ENCODE peak calls at places on chromosomes 11 and 22, in ten cellular contexts. G is activated CD4-positive, CD25-positive, alpha-beta regulatory T cell treated with anti-CD3 and anti-CD28 coated beads, Interleukin-2, amount 50 U/mL, for 16 hours; O is activated T-cell treated with anti-CD3 and anti-CD28 coated beads for 24 hours; T is GM12891; H is posterior cingulate gyrus; U is small intestine; X is HS-5; K is NCI-H1417; I is mesothelial cell of epicardium; E is kidney. C is an unnamed sample.

GRCh38 chr11:57515332-57516060 is at the start of gene SLC43A1:
- DNase-seq in O (no peak), H (peak), I (no peak), T (no peak), X (no peak), G (no peak), K (peak), U (peak), E (peak), C (no peak)

GRCh38 chr11:117944554-117944953 is 15.4 kb upstream of the TMPRSS13 start:
- DNase-seq in H (no peak), K (no peak), E (no peak), U (no peak), X (no peak), G (no peak), I (no peak), O (no peak), T (no peak), C (no peak)

GRCh38 chr11:6626971-6627761 is 7.9 kb upstream of the TPP1 start:
- DNase-seq in T (no peak), E (peak), H (peak), I (no peak), K (no peak), U (no peak), G (no peak), X (no peak), O (no peak), C (no peak)

GRCh38 chr11:123239371-123240150 is 44.5 kb upstream of the CLMP start:
- DNase-seq in U (no peak), O (no peak), T (no peak), K (no peak), E (no peak), G (no peak), H (no peak), I (no peak), X (no peak), C (no peak)

GRCh38 chr22:26527574-26528465 is 15.5 kb upstream of the TFIP11 start:
- DNase-seq in U (no peak), H (no peak), G (no peak), I (no peak), O (no peak), E (no peak), K (no peak), T (no peak), X (no peak), C (no peak)

GRCh38 chr11:116703421-116703820 is 69.4 kb downstream of the BUD13 start:
- DNase-seq in K (peak), U (no peak), H (peak), G (no peak), I (no peak), E (no peak), O (no peak), T (no peak), X (no peak), C (no peak)

GRCh38 chr11:30917859-30918478 is 331.8 kb upstream of the MPPED2 start:
- DNase-seq in K (peak), H (no peak), X (peak), G (no peak), O (no peak), T (peak), U (peak), E (no peak), I (no peak), C (peak)

GRCh38 chr11:110850846-110851245 is 138.6 kb upstream of the ARHGAP20 start:
- DNase-seq in X (no peak), I (no peak), T (no peak), G (no peak), U (no peak), E (no peak), O (no peak), H (no peak), K (no peak), C (no peak)

GRCh38 chr22:40855104-40855959 is 1.1 kb downstream of the ST13 start:
- DNase-seq in E (no peak), G (no peak), X (no peak), T (no peak), O (no peak), H (no peak), K (peak), I (no peak), U (peak), C (no peak)

GRCh38 chr11:102832612-102833011 is 10.8 kb downstream of the MMP3 start:
- DNase-seq in G (no peak), E (no peak), U (no peak), O (no peak), I (no peak), X (no peak), T (no peak), H (no peak), K (no peak), C (no peak)

GRCh38 chr11:27716850-27717249 is 16.6 kb upstream of the BDNF start:
- DNase-seq in U (no peak), I (no peak), X (no peak), T (no peak), K (no peak), H (no peak), G (no peak), O (no peak), E (no peak), C (no peak)

GRCh38 chr22:43289551-43289963 is 53.6 kb downstream of the SCUBE1 start:
- DNase-seq in E (no peak), K (no peak), G (no peak), O (no peak), T (no peak), I (no peak), U (peak), H (no peak), X (no peak), C (no peak)

GRCh38 chr11:45666648-45667642 is 1.5 kb upstream of the CHST1 start:
- DNase-seq in I (no peak), O (no peak), T (no peak), X (no peak), K (no peak), G (no peak), E (peak), H (peak), U (no peak), C (no peak)

GRCh38 chr22:29703595-29704195 is 16.1 kb upstream of the CABP7 start:
- DNase-seq in U (no peak), T (no peak), H (no peak), E (no peak), X (no peak), I (no peak), G (no peak), O (no peak), K (no peak), C (no peak)

GRCh38 chr11:108870373-108871020 is 205.6 kb downstream of the DDX10 start:
- DNase-seq in X (peak), I (no peak), U (no peak), T (no peak), E (no peak), K (no peak), G (no peak), O (no peak), H (no peak), C (no peak)

GRCh38 chr22:29011200-29011867 is 50.3 kb downstream of the C22orf31 start:
- DNase-seq in X (no peak), O (no peak), G (no peak), I (no peak), H (no peak), U (peak), T (no peak), E (no peak), K (no peak), C (no peak)

GRCh38 chr11:69249641-69250502 is 44.1 kb upstream of the MYEOV start:
- DNase-seq in O (no peak), I (peak), G (no peak), K (no peak), U (peak), E (peak), X (no peak), T (no peak), H (no peak), C (no peak)

GRCh38 chr11:69293819-69294505 is at the start of gene MYEOV:
- DNase-seq in I (no peak), X (no peak), K (no peak), E (peak), H (no peak), T (peak), O (peak), G (no peak), U (peak), C (no peak)

GRCh38 chr11:83721286-83721685 is 435.1 kb upstream of the CCDC90B start:
- DNase-seq in X (no peak), I (no peak), K (no peak), T (no peak), G (no peak), U (no peak), E (no peak), O (no peak), H (no peak), C (no peak)

GRCh38 chr11:135075740-135076139 is 663.7 kb upstream of the B3GAT1 start:
- DNase-seq in E (peak), I (no peak), U (peak), G (peak), X (no peak), O (peak), K (no peak), T (no peak), H (no peak), C (no peak)

GRCh38 chr22:36323855-36324331 is 63.9 kb downstream of the MYH9 start:
- DNase-seq in I (no peak), O (no peak), U (no peak), X (no peak), K (no peak), H (no peak), E (peak), T (no peak), G (no peak), C (no peak)

GRCh38 chr11:79094601-79095000 is 346.2 kb downstream of the TENM4 start:
- DNase-seq in T (no peak), O (no peak), I (no peak), E (no peak), X (no peak), H (no peak), G (no peak), U (no peak), K (no peak), C (no peak)

GRCh38 chr11:8610532-8611116 is 16.6 kb upstream of the STK33 start:
- DNase-seq in T (peak), K (peak), G (no peak), I (no peak), U (no peak), O (no peak), E (no peak), H (no peak), X (no peak), C (no peak)

GRCh38 chr11:84969103-84969502 is 658.0 kb downstream of the DLG2 start:
- DNase-seq in H (no peak), T (no peak), X (no peak), U (no peak), I (no peak), O (no peak), K (no peak), E (no peak), G (no peak), C (no peak)

GRCh38 chr11:673866-674265 is 21.2 kb downstream of the DEAF1 start:
- DNase-seq in H (no peak), E (no peak), O (no peak), G (no peak), X (no peak), K (no peak), U (no peak), T (no peak), I (no peak), C (no peak)

GRCh38 chr11:119029340-119030028 is 1.2 kb downstream of the SLC37A4 start:
- DNase-seq in I (no peak), E (peak), T (no peak), U (peak), K (no peak), G (no peak), X (no peak), H (no peak), O (peak), C (no peak)

GRCh38 chr22:23075525-23076216 is 5.4 kb downstream of the GNAZ start:
- DNase-seq in U (peak), H (no peak), G (no peak), K (no peak), E (peak), O (no peak), X (no peak), I (no peak), T (no peak), C (no peak)

C was measured in NCI-H2081 treated with DMSO at 0.1 percent for 48 hours.